ENCODE peak calls at places on chromosomes 13 and 19, in seven cellular contexts. V is HCT116, B is K562, S is SK-N-SH, E is GM12878, F is A549, W is HepG2. T is an unnamed sample.

GRCh38 chr13:42039946-42040729 is 8.3 kb upstream of the DGKH start:
- DNase-seq in V (peak), B (peak), S (peak), E (peak), F (peak), W (no peak), T (peak)

GRCh38 chr13:99043700-99044300 is 65.9 kb upstream of the DOCK9 start:
- DNase-seq in V (no peak), B (no peak), S (no peak), E (no peak), F (no peak), W (no peak), T (no peak)

GRCh38 chr13:51412431-51412830 is 40.4 kb downstream of the INTS6 start:
- DNase-seq in V (no peak), B (no peak), S (no peak), E (no peak), F (no peak), W (no peak), T (no peak)

GRCh38 chr13:24642236-24642635 is 38.0 kb upstream of the ATP12A start:
- DNase-seq in V (no peak), B (no peak), S (no peak), E (no peak), F (no peak), W (no peak), T (no peak)

GRCh38 chr19:50933640-50934039 is 19.2 kb downstream of the KLK5 start:
- DNase-seq in V (no peak), B (no peak), S (no peak), E (no peak), F (no peak), W (no peak), T (no peak)

GRCh38 chr19:47280183-47280797 is 5.6 kb downstream of the INAFM1 start:
- DNase-seq in V (no peak), B (peak), S (peak), E (no peak), F (peak), W (peak), T (peak)

GRCh38 chr13:99308481-99309087 is 1.4 kb upstream of the GPR183 start:
- DNase-seq in V (no peak), B (no peak), S (no peak), E (no peak), F (no peak), W (no peak), T (no peak)

GRCh38 chr19:56423985-56424353 is 19.8 kb downstream of the ZNF583 start:
- DNase-seq in V (no peak), B (no peak), S (no peak), E (no peak), F (no peak), W (no peak), T (peak)

GRCh38 chr19:39046037-39046821 is 13.9 kb upstream of the FBXO27 start:
- DNase-seq in V (peak), B (peak), S (no peak), E (no peak), F (no peak), W (peak), T (peak)

GRCh38 chr13:106481919-106482318 is 53.5 kb downstream of the EFNB2 start:
- DNase-seq in V (no peak), B (no peak), S (no peak), E (no peak), F (no peak), W (no peak), T (no peak)

GRCh38 chr13:98719527-98720250 is 32.8 kb downstream of the SLC15A1 start:
- DNase-seq in V (no peak), B (no peak), S (no peak), E (no peak), F (no peak), W (no peak), T (no peak)

GRCh38 chr13:73300718-73301425 is 242.1 kb downstream of the KLF5 start:
- DNase-seq in V (no peak), B (no peak), S (no peak), E (no peak), F (no peak), W (no peak), T (no peak)

GRCh38 chr19:50204811-50205675 is 1.6 kb downstream of the MYH14 start:
- DNase-seq in V (peak), B (peak), S (peak), E (no peak), F (no peak), W (peak), T (no peak)

GRCh38 chr19:10764340-10764894 is 46.5 kb downstream of the DNM2 start:
- DNase-seq in V (no peak), B (no peak), S (no peak), E (no peak), F (no peak), W (peak), T (no peak)

GRCh38 chr19:56477429-56478338 is 539 bp upstream of the ZNF667 start:
- DNase-seq in V (no peak), B (peak), S (peak), E (no peak), F (no peak), W (no peak), T (no peak)

GRCh38 chr13:91347996-91348905 is 764 bp downstream of the MIR17HG start:
- DNase-seq in V (no peak), B (peak), S (no peak), E (no peak), F (peak), W (no peak), T (no peak)

GRCh38 chr13:39776439-39776838 is 121.0 kb downstream of the COG6 start:
- DNase-seq in V (no peak), B (no peak), S (no peak), E (no peak), F (no peak), W (no peak), T (no peak)

GRCh38 chr19:2869618-2870017 is 2.5 kb downstream of the ZNF556 start:
- DNase-seq in V (no peak), B (no peak), S (no peak), E (no peak), F (no peak), W (peak), T (peak)

GRCh38 chr19:47661571-47661970 is 51.7 kb upstream of the EHD2 start:
- DNase-seq in V (no peak), B (no peak), S (no peak), E (no peak), F (no peak), W (no peak), T (peak)

GRCh38 chr13:52991344-52992020 is 37.1 kb upstream of the OLFM4 start:
- DNase-seq in V (no peak), B (no peak), S (peak), E (no peak), F (no peak), W (no peak), T (no peak)

GRCh38 chr13:101829484-101829883 is 377.0 kb downstream of the ITGBL1 start:
- DNase-seq in V (no peak), B (no peak), S (no peak), E (no peak), F (no peak), W (no peak), T (no peak)

DNA sequence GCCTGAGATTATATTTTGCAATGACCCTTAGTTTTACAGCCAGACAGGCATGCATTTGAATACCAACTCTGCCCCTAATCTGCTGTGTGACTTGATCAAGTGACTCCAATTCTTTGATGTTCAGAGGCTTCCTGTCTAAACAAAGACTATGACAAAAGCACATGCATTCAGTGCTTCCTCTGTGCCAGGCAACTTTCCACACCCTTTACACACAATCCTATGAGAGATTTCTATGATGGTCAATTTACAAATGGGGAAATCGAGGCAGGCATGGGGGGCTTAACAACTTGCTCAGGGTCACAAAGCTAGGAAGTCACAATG is 3.7 kb upstream of the LYPD3 start:
- DNase-seq in V (no peak), B (no peak), S (no peak), E (no peak), F (no peak), W (peak), T (no peak)
- TF ChIP-seq MAX in V (no peak), B (no peak), S (no peak), E (no peak), F (no peak), W (no peak), T (no peak)

GRCh38 chr19:6023085-6023682 is 45.2 kb upstream of the RANBP3 start:
- DNase-seq in V (no peak), B (no peak), S (peak), E (no peak), F (no peak), W (no peak), T (peak)

GRCh38 chr19:6020166-6020967 is 42.4 kb upstream of the RANBP3 start:
- DNase-seq in V (no peak), B (no peak), S (peak), E (no peak), F (no peak), W (peak), T (peak)

GRCh38 chr19:6021878-6022569 is 44.1 kb upstream of the RANBP3 start:
- DNase-seq in V (peak), B (peak), S (peak), E (peak), F (peak), W (peak), T (peak)

GRCh38 chr19:6022570-6023049 is 44.7 kb upstream of the RANBP3 start:
- DNase-seq in V (no peak), B (no peak), S (no peak), E (no peak), F (no peak), W (no peak), T (no peak)

GRCh38 chr19:6020972-6021805 is 43.2 kb upstream of the RANBP3 start:
- DNase-seq in V (no peak), B (no peak), S (no peak), E (no peak), F (no peak), W (peak), T (no peak)
- TF ChIP-seq CTCF in V (no peak), B (peak), S (no peak), E (no peak), F (no peak), W (peak), T (no peak)

GRCh38 chr19:53237114-53237777 is 17.4 kb downstream of the ZNF677 start:
- DNase-seq in V (no peak), B (no peak), S (no peak), E (no peak), F (no peak), W (no peak), T (no peak)
- H3K4me3 ChIP-seq in V (no peak), B (no peak), S (no peak), E (no peak), F (no peak), W (no peak), T (no peak)

GRCh38 chr13:75635621-75636338 is at the start of gene LMO7:
- DNase-seq in V (no peak), B (peak), S (peak), E (no peak), F (peak), W (peak), T (peak)
- TF ChIP-seq MAX in V (peak), B (no peak), S (no peak), E (no peak), F (no peak), W (peak), T (no peak)

GRCh38 chr19:37691881-37692504 is 27.6 kb downstream of the ZNF607 start:
- DNase-seq in V (no peak), B (peak), S (peak), E (peak), F (no peak), W (peak), T (peak)
- TF ChIP-seq CTCF in V (no peak), B (no peak), S (peak), E (no peak), F (no peak), W (peak), T (no peak)

GRCh38 chr13:33349314-33349995 is 63.9 kb upstream of the STARD13 start:
- DNase-seq in V (no peak), B (no peak), S (no peak), E (no peak), F (no peak), W (no peak), T (no peak)
- H3K4me3 ChIP-seq in V (peak), B (no peak), S (peak), E (no peak), F (peak), W (no peak), T (no peak)

DNA sequence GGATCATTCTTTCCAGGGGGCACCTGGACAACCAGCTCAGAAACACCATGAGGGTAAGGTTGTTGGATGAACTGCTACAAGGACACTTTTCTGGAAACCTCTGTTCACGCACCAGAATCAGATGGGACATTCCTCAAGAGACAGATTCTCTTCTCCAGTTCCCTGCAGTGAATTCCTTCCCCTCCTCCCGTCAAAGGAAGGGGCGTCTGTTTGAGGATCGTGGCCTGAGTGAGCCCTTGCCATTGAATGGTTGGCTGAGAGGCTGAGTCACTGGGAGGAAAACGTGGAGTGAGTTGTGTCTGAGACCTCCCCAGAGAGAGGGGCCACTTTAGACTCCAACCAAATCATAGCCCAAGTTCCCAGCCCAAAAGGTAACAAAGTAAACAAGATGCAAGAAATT is 79.4 kb upstream of the ZNF507 start:
- DNase-seq in V (no peak), B (no peak), S (no peak), E (no peak), F (no peak), W (no peak), T (no peak)
- TF ChIP-seq MAX in V (no peak), B (no peak), S (no peak), E (no peak), F (no peak), W (no peak), T (no peak)

DNA sequence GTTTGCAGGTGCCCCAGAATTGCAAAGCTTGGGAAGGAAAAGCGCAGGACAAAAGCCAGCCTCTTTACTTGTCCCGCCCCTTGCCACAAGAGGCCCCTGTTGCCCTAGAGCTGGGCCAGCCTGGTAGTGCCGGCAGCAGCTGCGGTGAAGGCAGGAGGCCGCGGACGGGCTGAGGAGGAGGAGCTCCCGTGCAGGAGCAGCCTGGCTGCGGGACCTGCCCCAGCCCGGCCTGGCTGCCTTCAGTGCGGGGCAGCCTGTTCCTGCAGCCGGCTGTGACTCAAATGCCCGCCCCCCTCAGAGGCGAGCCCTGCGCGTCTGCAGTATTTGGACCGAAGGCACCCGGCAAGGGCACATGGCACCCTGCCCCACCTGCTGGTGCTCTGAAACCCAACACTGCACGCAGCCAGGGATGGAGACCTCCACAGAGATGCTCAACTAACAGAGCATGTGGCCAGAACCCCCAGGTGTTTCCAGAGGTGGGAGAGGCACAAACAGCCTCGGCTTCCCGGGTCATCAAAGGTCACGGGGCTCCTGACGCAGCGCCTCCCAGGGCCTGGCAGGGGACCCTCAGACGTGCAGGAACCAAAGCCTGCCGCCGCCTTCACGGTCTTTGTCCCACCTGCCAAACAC is 29.7 kb downstream of the NAXD start:
- DNase-seq in V (no peak), B (no peak), S (peak), E (no peak), F (no peak), W (no peak), T (peak)
- TF ChIP-seq CTCF in V (no peak), B (no peak), S (no peak), E (peak), F (no peak), W (peak), T (peak)

GRCh38 chr13:27005556-27005955 is 166.1 kb downstream of the USP12 start:
- DNase-seq in V (no peak), B (no peak), S (no peak), E (no peak), F (no peak), W (no peak), T (peak)

GRCh38 chr13:27006519-27007161 is 165.0 kb downstream of the USP12 start:
- DNase-seq in V (peak), B (no peak), S (peak), E (no peak), F (no peak), W (no peak), T (peak)

GRCh38 chr13:27007166-27007565 is 164.4 kb downstream of the USP12 start:
- DNase-seq in V (no peak), B (no peak), S (no peak), E (no peak), F (no peak), W (no peak), T (no peak)

GRCh38 chr13:27004866-27005265 is 166.7 kb downstream of the USP12 start:
- DNase-seq in V (no peak), B (no peak), S (no peak), E (no peak), F (no peak), W (no peak), T (no peak)

DNA sequence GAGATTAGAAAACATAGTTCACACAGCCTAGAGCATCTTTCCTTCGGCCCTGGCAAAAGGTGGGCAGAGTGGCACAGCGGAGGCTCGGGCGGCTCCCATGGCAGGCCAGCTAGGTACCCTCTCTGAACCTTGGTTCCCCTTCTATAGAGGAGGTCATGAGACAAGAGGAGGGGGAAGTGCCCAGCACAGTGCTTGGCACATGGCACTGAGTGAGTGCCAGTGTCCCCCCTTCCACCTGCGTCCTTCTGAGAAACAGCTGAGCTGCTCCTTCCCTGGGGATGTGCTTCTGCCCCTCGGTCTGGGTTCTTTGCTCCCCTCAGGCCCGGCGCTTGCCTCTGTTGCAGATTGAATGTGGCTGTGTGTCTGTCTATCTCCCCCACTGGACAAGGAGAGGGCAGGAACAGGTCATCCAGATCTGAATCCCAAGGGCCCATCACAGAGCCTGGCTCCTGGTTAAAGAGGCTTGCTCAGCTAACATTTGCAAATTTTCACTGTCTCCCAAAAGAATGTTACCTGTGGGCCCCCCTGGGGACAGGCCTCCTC is 165.6 kb downstream of the USP12 start:
- DNase-seq in V (no peak), B (no peak), S (no peak), E (no peak), F (no peak), W (no peak), T (no peak)
- H3K4me3 ChIP-seq in V (peak), B (no peak), S (no peak), E (no peak), F (no peak), W (peak), T (no peak)